ENCODE peak calls at places on chromosomes 1 and 21, in six cellular contexts. One of them, this sample, is unnamed.
A peak's percentile ranks its signal among the peaks of the same experiment; 100 is the strongest.

GRCh38 chr1:62716397-62716796 is 28.2 kb upstream of the DOCK7 start:
- DNase-seq in ascending aorta: no peak
- DNase-seq in ovary: no peak
- DNase-seq in endothelial cell of umbilical vein: no peak
- DNase-seq in psoas muscle: no peak
- DNase-seq in left lung: no peak
- DNase-seq in this sample: no peak

GRCh38 chr1:223702735-223703667 is 9.3 kb upstream of the CAPN2 start:
- DNase-seq in endothelial cell of umbilical vein: no peak
- DNase-seq in psoas muscle: no peak
- DNase-seq in ovary: no peak
- DNase-seq in left lung: no peak
- DNase-seq in ascending aorta: peak; percentile 52
- DNase-seq in this sample: no peak

GRCh38 chr1:178371999-178372398 is 124.8 kb downstream of the CLEC20A start:
- DNase-seq in ascending aorta: no peak
- DNase-seq in ovary: no peak
- DNase-seq in psoas muscle: no peak
- DNase-seq in endothelial cell of umbilical vein: no peak
- DNase-seq in left lung: no peak
- DNase-seq in this sample: no peak

GRCh38 chr1:156138366-156138969 is 14.9 kb upstream of the SEMA4A start:
- DNase-seq in endothelial cell of umbilical vein: no peak
- DNase-seq in ovary: no peak
- DNase-seq in left lung: no peak
- DNase-seq in psoas muscle: no peak
- DNase-seq in ascending aorta: no peak
- DNase-seq in this sample: no peak

GRCh38 chr1:7956218-7957032 is 5.1 kb upstream of the PARK7 start:
- DNase-seq in endothelial cell of umbilical vein: no peak
- DNase-seq in ascending aorta: peak; percentile 54
- DNase-seq in left lung: no peak
- DNase-seq in psoas muscle: no peak
- DNase-seq in ovary: no peak
- DNase-seq in this sample: no peak

GRCh38 chr1:11730429-11730861 is 5.5 kb upstream of the AGTRAP start:
- DNase-seq in endothelial cell of umbilical vein: peak; percentile 30
- DNase-seq in psoas muscle: no peak
- DNase-seq in ascending aorta: no peak
- DNase-seq in ovary: no peak
- DNase-seq in left lung: peak; percentile 50
- DNase-seq in this sample: no peak

GRCh38 chr1:205576805-205577761 is 54.7 kb downstream of the ELK4 start:
- DNase-seq in left lung: no peak
- DNase-seq in endothelial cell of umbilical vein: no peak
- DNase-seq in ascending aorta: peak; percentile 39
- DNase-seq in psoas muscle: no peak
- DNase-seq in ovary: no peak
- DNase-seq in this sample: no peak

GRCh38 chr1:37501661-37502060 is 12.9 kb downstream of the MEAF6 start:
- DNase-seq in ovary: no peak
- DNase-seq in psoas muscle: no peak
- DNase-seq in ascending aorta: no peak
- DNase-seq in endothelial cell of umbilical vein: no peak
- DNase-seq in left lung: no peak
- DNase-seq in this sample: no peak

GRCh38 chr21:32578107-32578691 is 7.1 kb downstream of the TCP10L start:
- DNase-seq in psoas muscle: no peak
- DNase-seq in left lung: no peak
- DNase-seq in ascending aorta: no peak
- DNase-seq in endothelial cell of umbilical vein: peak; percentile 22
- DNase-seq in ovary: no peak
- DNase-seq in this sample: no peak

GRCh38 chr21:44533891-44534627 is 5.9 kb downstream of the KRTAP10-1 start:
- DNase-seq in ovary: peak; percentile 19
- DNase-seq in left lung: no peak
- DNase-seq in psoas muscle: no peak
- DNase-seq in ascending aorta: peak; percentile 42
- DNase-seq in endothelial cell of umbilical vein: no peak
- DNase-seq in this sample: no peak

GRCh38 chr1:196317535-196318522 is 290.4 kb downstream of the KCNT2 start:
- DNase-seq in ascending aorta: no peak
- DNase-seq in psoas muscle: no peak
- DNase-seq in left lung: no peak
- DNase-seq in ovary: peak; percentile 56
- DNase-seq in endothelial cell of umbilical vein: peak; percentile 62
- DNase-seq in this sample: no peak

GRCh38 chr1:214660900-214661299 is 57.9 kb downstream of the CENPF start:
- DNase-seq in psoas muscle: peak; percentile 32
- DNase-seq in left lung: no peak
- DNase-seq in ovary: peak; percentile 48
- DNase-seq in ascending aorta: no peak
- DNase-seq in endothelial cell of umbilical vein: peak; percentile 33
- DNase-seq in this sample: no peak

GRCh38 chr1:218492840-218493239 is 147.7 kb downstream of the TGFB2 start:
- DNase-seq in endothelial cell of umbilical vein: no peak
- DNase-seq in ovary: no peak
- DNase-seq in psoas muscle: no peak
- DNase-seq in ascending aorta: no peak
- DNase-seq in left lung: no peak
- DNase-seq in this sample: no peak

GRCh38 chr1:80375662-80376061 is 1369.1 kb upstream of the ADGRL4 start:
- DNase-seq in psoas muscle: no peak
- DNase-seq in ovary: no peak
- DNase-seq in ascending aorta: no peak
- DNase-seq in left lung: no peak
- DNase-seq in endothelial cell of umbilical vein: no peak
- DNase-seq in this sample: no peak

GRCh38 chr1:162857850-162858249 is 3.1 kb downstream of the CCDC190 start:
- DNase-seq in ovary: no peak
- DNase-seq in psoas muscle: no peak
- DNase-seq in endothelial cell of umbilical vein: peak; percentile 75
- DNase-seq in left lung: no peak
- DNase-seq in ascending aorta: no peak
- DNase-seq in this sample: no peak

GRCh38 chr1:34884961-34885360 is 25.4 kb upstream of the SMIM12 start:
- DNase-seq in endothelial cell of umbilical vein: no peak
- DNase-seq in psoas muscle: no peak
- DNase-seq in left lung: no peak
- DNase-seq in ascending aorta: no peak
- DNase-seq in ovary: no peak
- DNase-seq in this sample: no peak

GRCh38 chr1:25560788-25561187 is 17.4 kb downstream of the LDLRAP1 start:
- DNase-seq in psoas muscle: no peak
- DNase-seq in ascending aorta: no peak
- DNase-seq in left lung: no peak
- DNase-seq in ovary: no peak
- DNase-seq in endothelial cell of umbilical vein: no peak
- DNase-seq in this sample: no peak
- H3K4me1 ChIP-seq in psoas muscle: peaks cover 38% of the 10 kb centered on the region
- H3K4me1 ChIP-seq in ascending aorta: peaks cover 26% of the 10 kb centered on the region
- H3K4me1 ChIP-seq in left lung: peaks cover 66% of the 10 kb centered on the region
- H3K4me1 ChIP-seq in ovary: peaks cover 3% of the 10 kb centered on the region
- H3K4me1 ChIP-seq in endothelial cell of umbilical vein: peaks cover 43% of the 10 kb centered on the region
- H3K4me1 ChIP-seq in this sample: peaks cover 56% of the 10 kb centered on the region

DNA sequence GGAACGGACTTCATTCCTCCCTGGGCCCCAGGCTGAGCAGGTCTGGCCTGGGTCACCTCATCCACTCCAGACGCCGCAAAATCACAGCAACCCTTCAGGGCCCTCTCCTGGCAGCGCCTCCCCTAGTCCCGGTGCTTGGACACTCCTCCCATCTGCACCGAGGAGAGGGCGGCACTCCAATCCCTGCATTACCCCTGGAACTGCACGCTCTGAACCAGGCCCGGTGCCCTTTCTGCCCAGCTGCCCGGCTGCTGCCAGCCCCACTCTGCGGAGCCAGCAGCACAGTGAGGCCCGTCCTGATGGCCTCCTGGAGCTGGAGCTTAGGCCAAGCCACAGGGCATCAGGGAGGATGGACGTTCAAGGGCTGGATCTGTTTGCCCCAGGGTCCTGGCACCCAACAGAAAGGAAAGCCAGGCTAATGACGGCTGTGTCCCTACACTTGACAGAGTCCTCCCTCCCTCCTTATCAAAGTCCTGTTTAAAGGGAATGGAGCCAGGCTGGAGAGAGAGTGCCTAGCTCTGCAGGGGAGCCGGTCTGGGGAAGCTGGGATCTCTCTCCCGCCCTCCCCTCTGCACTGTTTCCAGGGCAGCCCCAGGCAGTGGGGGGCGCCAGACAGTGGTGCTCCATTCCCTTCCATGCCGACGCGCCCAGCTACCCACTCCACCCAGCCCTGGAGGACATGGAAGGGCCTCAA is 12.7 kb downstream of the COL6A2 start:
- DNase-seq in psoas muscle: peak; percentile 25
- DNase-seq in left lung: peak; percentile 37
- DNase-seq in endothelial cell of umbilical vein: no peak
- DNase-seq in ovary: peak; percentile 80
- DNase-seq in ascending aorta: peak; percentile 89
- DNase-seq in this sample: peak; percentile 82
- TF ChIP-seq CTCF in psoas muscle: no peak
- TF ChIP-seq CTCF in left lung: no peak
- TF ChIP-seq CTCF in endothelial cell of umbilical vein: no peak
- TF ChIP-seq CTCF in ovary: peak; percentile 17
- TF ChIP-seq CTCF in ascending aorta: peak; percentile 47
- TF ChIP-seq CTCF in this sample: no peak

GRCh38 chr21:36708512-36709029 is 9.7 kb downstream of the SIM2 start:
- DNase-seq in left lung: no peak
- DNase-seq in ascending aorta: peak; percentile 21
- DNase-seq in endothelial cell of umbilical vein: no peak
- DNase-seq in psoas muscle: no peak
- DNase-seq in ovary: no peak
- DNase-seq in this sample: no peak
- H3K4me1 ChIP-seq in left lung: peaks cover 31% of the 10 kb centered on the region
- H3K4me1 ChIP-seq in ascending aorta: peaks cover 28% of the 10 kb centered on the region
- H3K4me1 ChIP-seq in endothelial cell of umbilical vein: no peaks in the 10 kb centered on the region
- H3K4me1 ChIP-seq in psoas muscle: peaks cover 7% of the 10 kb centered on the region
- H3K4me1 ChIP-seq in ovary: no peaks in the 10 kb centered on the region
- H3K4me1 ChIP-seq in this sample: peaks cover 33% of the 10 kb centered on the region

GRCh38 chr1:71030021-71030420 is 17.6 kb downstream of the PTGER3 start:
- DNase-seq in left lung: no peak
- DNase-seq in ovary: no peak
- DNase-seq in ascending aorta: no peak
- DNase-seq in endothelial cell of umbilical vein: no peak
- DNase-seq in psoas muscle: no peak
- DNase-seq in this sample: no peak

GRCh38 chr1:71028981-71029380 is 18.6 kb downstream of the PTGER3 start:
- DNase-seq in endothelial cell of umbilical vein: no peak
- DNase-seq in psoas muscle: no peak
- DNase-seq in ovary: no peak
- DNase-seq in ascending aorta: no peak
- DNase-seq in left lung: no peak
- DNase-seq in this sample: no peak

GRCh38 chr1:71027991-71028390 is 19.6 kb downstream of the PTGER3 start:
- DNase-seq in endothelial cell of umbilical vein: no peak
- DNase-seq in left lung: no peak
- DNase-seq in psoas muscle: no peak
- DNase-seq in ovary: no peak
- DNase-seq in ascending aorta: no peak
- DNase-seq in this sample: no peak

GRCh38 chr1:71033136-71033535 is 14.5 kb downstream of the PTGER3 start:
- DNase-seq in ascending aorta: no peak
- DNase-seq in psoas muscle: no peak
- DNase-seq in endothelial cell of umbilical vein: no peak
- DNase-seq in ovary: no peak
- DNase-seq in left lung: no peak
- DNase-seq in this sample: no peak

GRCh38 chr1:71031426-71031825 is 16.2 kb downstream of the PTGER3 start:
- DNase-seq in psoas muscle: no peak
- DNase-seq in left lung: no peak
- DNase-seq in endothelial cell of umbilical vein: no peak
- DNase-seq in ascending aorta: no peak
- DNase-seq in ovary: no peak
- DNase-seq in this sample: no peak
- TF ChIP-seq CTCF in psoas muscle: no peak
- TF ChIP-seq CTCF in left lung: no peak
- TF ChIP-seq CTCF in endothelial cell of umbilical vein: no peak
- TF ChIP-seq CTCF in ascending aorta: no peak
- TF ChIP-seq CTCF in ovary: no peak
- TF ChIP-seq CTCF in this sample: no peak

GRCh38 chr1:27520651-27521050 is 30.7 kb upstream of the WASF2 start:
- DNase-seq in endothelial cell of umbilical vein: no peak
- DNase-seq in left lung: no peak
- DNase-seq in ovary: no peak
- DNase-seq in ascending aorta: no peak
- DNase-seq in psoas muscle: no peak
- DNase-seq in this sample: no peak
- H3K4me1 ChIP-seq in endothelial cell of umbilical vein: peaks cover 13% of the 10 kb centered on the region
- H3K4me1 ChIP-seq in left lung: peaks cover 53% of the 10 kb centered on the region
- H3K4me1 ChIP-seq in ovary: peaks cover 39% of the 10 kb centered on the region
- H3K4me1 ChIP-seq in ascending aorta: peaks cover 27% of the 10 kb centered on the region
- H3K4me1 ChIP-seq in psoas muscle: peaks cover 81% of the 10 kb centered on the region
- H3K4me1 ChIP-seq in this sample: peaks cover 88% of the 10 kb centered on the region

GRCh38 chr1:212685429-212685828 is 14.2 kb downstream of the BATF3 start:
- DNase-seq in endothelial cell of umbilical vein: no peak
- DNase-seq in ascending aorta: no peak
- DNase-seq in psoas muscle: no peak
- DNase-seq in left lung: no peak
- DNase-seq in ovary: no peak
- DNase-seq in this sample: no peak

GRCh38 chr1:212688338-212689047 is 11.1 kb downstream of the BATF3 start:
- DNase-seq in ovary: no peak
- DNase-seq in left lung: no peak
- DNase-seq in ascending aorta: no peak
- DNase-seq in endothelial cell of umbilical vein: no peak
- DNase-seq in psoas muscle: no peak
- DNase-seq in this sample: peak; percentile 22

GRCh38 chr1:212686069-212686468 is 13.6 kb downstream of the BATF3 start:
- DNase-seq in ovary: no peak
- DNase-seq in endothelial cell of umbilical vein: no peak
- DNase-seq in ascending aorta: no peak
- DNase-seq in psoas muscle: no peak
- DNase-seq in left lung: no peak
- DNase-seq in this sample: peak; percentile 85

GRCh38 chr1:212687811-212688210 is 11.8 kb downstream of the BATF3 start:
- DNase-seq in endothelial cell of umbilical vein: no peak
- DNase-seq in psoas muscle: no peak
- DNase-seq in left lung: no peak
- DNase-seq in ascending aorta: no peak
- DNase-seq in ovary: no peak
- DNase-seq in this sample: no peak

GRCh38 chr1:212686591-212686990 is 13.0 kb downstream of the BATF3 start:
- DNase-seq in endothelial cell of umbilical vein: no peak
- DNase-seq in left lung: no peak
- DNase-seq in ovary: no peak
- DNase-seq in ascending aorta: no peak
- DNase-seq in psoas muscle: no peak
- DNase-seq in this sample: peak; percentile 46
- TF ChIP-seq CTCF in endothelial cell of umbilical vein: no peak
- TF ChIP-seq CTCF in left lung: no peak
- TF ChIP-seq CTCF in ovary: no peak
- TF ChIP-seq CTCF in ascending aorta: no peak
- TF ChIP-seq CTCF in psoas muscle: no peak
- TF ChIP-seq CTCF in this sample: no peak

This sample was measured in vagina.